ENCODE peak calls at places on chromosomes 3 and 15, in seven cellular contexts. T, O, I, F, L, C and B are unnamed samples.
A peak's percentile ranks its signal among the peaks of the same experiment; 100 is the strongest.

GRCh38 chr15:101470548-101471239 is 18.8 kb downstream of the PCSK6 start:
- DNase-seq in T (no peak), L (no peak), F (no peak), O (no peak), I (no peak), C (no peak), B (no peak)

GRCh38 chr3:71376911-71377310 is 206.6 kb downstream of the FOXP1 start:
- DNase-seq in O (no peak), F (no peak), C (no peak), T (no peak), L (no peak), I (no peak), B (no peak)

GRCh38 chr15:26864664-26865191 is 2.1 kb upstream of the GABRA5 start:
- DNase-seq in T (peak; percentile 62), C (no peak), F (no peak), L (no peak), I (peak; percentile 50), O (no peak), B (peak; percentile 44)

GRCh38 chr3:42847731-42848130 is 27.9 kb downstream of the CYP8B1 start:
- DNase-seq in I (no peak), T (no peak), F (no peak), L (no peak), O (no peak), C (no peak), B (no peak)

GRCh38 chr3:38003371-38003816 is 12.8 kb downstream of the VILL start:
- DNase-seq in C (peak; percentile 71), L (peak; percentile 71), F (peak; percentile 73), T (peak; percentile 43), I (peak; percentile 52), O (no peak), B (peak; percentile 87)

GRCh38 chr3:36219398-36219797 is 160.9 kb upstream of the STAC start:
- DNase-seq in I (peak; percentile 42), O (no peak), F (no peak), T (peak; percentile 73), C (no peak), L (no peak), B (no peak)

GRCh38 chr15:92619380-92620101 is 36.0 kb downstream of the FAM174B start:
- DNase-seq in C (no peak), F (no peak), L (no peak), T (peak; percentile 9), I (peak; percentile 53), O (no peak), B (no peak)

GRCh38 chr3:166274342-166274741 is 437.1 kb upstream of the BCHE start:
- DNase-seq in I (peak; percentile 17), F (no peak), O (no peak), L (no peak), C (no peak), T (peak; percentile 2), B (no peak)

GRCh38 chr3:41933154-41933676 is 28.7 kb downstream of the ULK4 start:
- DNase-seq in L (no peak), O (no peak), T (peak; percentile 86), F (no peak), I (peak; percentile 85), C (no peak), B (no peak)

GRCh38 chr15:73752817-73753214 is 335 bp downstream of the INSYN1 start:
- DNase-seq in C (no peak), I (peak; percentile 14), O (no peak), L (no peak), T (no peak), F (peak; percentile 21), B (peak; percentile 27)

GRCh38 chr15:50485389-50485788 is 61.1 kb downstream of the USP50 start:
- DNase-seq in O (no peak), C (no peak), T (no peak), L (no peak), I (no peak), F (no peak), B (no peak)

GRCh38 chr15:25051399-25052154 is 96.8 kb downstream of the SNRPN start:
- DNase-seq in I (no peak), T (no peak), O (peak; percentile 21), L (no peak), C (no peak), F (no peak), B (no peak)

DNA sequence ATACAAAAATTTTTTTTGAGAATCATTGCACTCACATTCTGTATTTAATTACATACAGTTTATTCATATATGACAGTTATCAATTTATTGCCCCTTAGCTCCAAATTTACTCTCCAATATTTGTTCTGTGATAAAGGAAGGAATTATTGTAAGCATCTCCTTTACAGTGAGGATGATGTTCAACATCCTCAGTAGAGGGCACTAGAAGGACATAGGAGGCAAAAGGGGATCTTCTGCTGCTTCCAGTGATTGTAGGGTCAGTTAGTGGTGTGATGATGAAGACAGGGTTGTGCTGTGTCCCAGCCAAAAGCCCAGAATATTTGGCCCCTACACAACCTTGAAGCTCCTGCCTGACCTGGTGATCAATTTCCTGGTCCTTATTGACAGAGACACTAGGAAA is 89.9 kb upstream of the DCBLD2 start:
- DNase-seq in T (peak; percentile 45), I (peak; percentile 17), C (no peak), O (no peak), L (no peak), F (no peak), B (no peak)
- TF ChIP-seq CTCF in T (peak; percentile 21), I (peak; percentile 25), C (no peak), O (no peak), L (no peak), F (no peak), B (no peak)

DNA sequence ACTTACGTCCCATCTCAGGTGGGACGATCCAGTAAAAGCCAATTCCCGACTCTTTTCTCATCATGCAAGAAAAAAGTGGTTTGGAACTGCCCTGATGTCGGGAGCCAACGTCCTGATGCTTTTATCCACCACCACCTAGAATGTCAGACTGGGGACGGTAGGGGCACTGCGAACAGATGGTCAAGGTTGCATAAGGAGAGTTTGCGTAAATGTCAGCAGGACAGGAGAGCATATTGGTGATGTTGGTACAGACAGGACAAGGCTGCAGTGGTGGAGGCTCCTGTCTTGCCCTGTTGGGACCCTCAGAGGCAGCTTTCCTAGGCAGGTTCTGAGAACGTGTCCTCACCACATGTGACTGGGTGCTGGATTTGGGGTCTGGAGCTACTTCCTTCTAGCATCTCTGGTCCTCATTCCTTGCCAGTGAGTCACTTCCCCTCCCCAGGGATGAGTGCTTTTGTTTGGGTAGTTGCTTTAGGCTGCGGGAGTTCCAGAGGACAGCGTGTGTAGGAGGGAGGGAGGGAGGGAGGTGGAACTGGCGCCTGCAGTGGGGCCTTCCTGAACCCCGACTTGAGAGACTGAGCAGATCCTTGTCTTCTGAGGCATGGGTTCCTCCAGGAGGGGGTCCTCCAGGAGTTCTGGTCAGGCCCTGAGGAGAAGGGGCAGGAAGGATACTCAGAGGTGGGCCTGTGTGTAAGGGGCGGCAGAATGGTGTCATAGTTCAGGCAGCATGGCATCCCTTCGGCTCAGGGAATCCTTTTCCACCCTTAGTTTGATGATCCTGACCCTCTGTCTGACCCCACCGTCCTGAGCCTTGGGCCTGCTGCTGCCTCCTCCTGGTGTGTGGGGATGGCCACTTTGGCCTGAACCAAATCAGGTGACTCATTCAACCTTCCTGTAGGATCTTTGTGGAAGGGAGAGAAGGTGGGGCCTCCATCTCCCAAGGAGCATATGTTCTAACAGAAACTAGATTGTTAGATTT is 21.2 kb downstream of the THSD4 start:
- DNase-seq in I (peak; percentile 94), F (no peak), O (no peak), C (peak; percentile 60), L (no peak), T (peak; percentile 96), B (no peak)
- TF ChIP-seq CTCF in I (peak; percentile 32), F (no peak), O (no peak), C (no peak), L (no peak), T (peak; percentile 40), B (no peak)

GRCh38 chr15:38414351-38414750 is 39.6 kb upstream of the FAM98B start:
- DNase-seq in L (peak; percentile 19), O (no peak), T (peak; percentile 85), F (peak; percentile 10), C (peak; percentile 58), I (peak; percentile 87), B (peak; percentile 11)
- TF ChIP-seq CTCF in L (peak; percentile 19), O (peak; percentile 31), T (peak; percentile 92), F (peak; percentile 64), C (peak; percentile 61), I (peak; percentile 87), B (peak; percentile 57)

GRCh38 chr3:192092388-192093005 is 631.5 kb downstream of the PYDC2 start:
- DNase-seq in I (no peak), C (no peak), L (no peak), O (no peak), T (peak; percentile 3), F (no peak), B (no peak)

GRCh38 chr3:192091831-192092230 is 630.9 kb downstream of the PYDC2 start:
- DNase-seq in T (peak; percentile 20), O (no peak), C (no peak), F (no peak), I (peak; percentile 1), L (no peak), B (no peak)

GRCh38 chr3:192090586-192090985 is 629.6 kb downstream of the PYDC2 start:
- DNase-seq in I (no peak), T (no peak), C (no peak), F (no peak), L (no peak), O (no peak), B (no peak)
- TF ChIP-seq CTCF in I (no peak), T (no peak), C (no peak), F (peak; percentile 36), L (peak; percentile 15), O (no peak), B (no peak)

GRCh38 chr3:25897019-25897418 is 107.1 kb downstream of the OXSM start:
- DNase-seq in C (no peak), O (no peak), T (peak; percentile 27), I (peak; percentile 3), F (no peak), L (peak; percentile 49), B (peak; percentile 14)
- TF ChIP-seq CTCF in C (no peak), O (no peak), T (peak; percentile 42), I (peak; percentile 27), F (peak; percentile 59), L (peak; percentile 75), B (peak; percentile 58)

DNA sequence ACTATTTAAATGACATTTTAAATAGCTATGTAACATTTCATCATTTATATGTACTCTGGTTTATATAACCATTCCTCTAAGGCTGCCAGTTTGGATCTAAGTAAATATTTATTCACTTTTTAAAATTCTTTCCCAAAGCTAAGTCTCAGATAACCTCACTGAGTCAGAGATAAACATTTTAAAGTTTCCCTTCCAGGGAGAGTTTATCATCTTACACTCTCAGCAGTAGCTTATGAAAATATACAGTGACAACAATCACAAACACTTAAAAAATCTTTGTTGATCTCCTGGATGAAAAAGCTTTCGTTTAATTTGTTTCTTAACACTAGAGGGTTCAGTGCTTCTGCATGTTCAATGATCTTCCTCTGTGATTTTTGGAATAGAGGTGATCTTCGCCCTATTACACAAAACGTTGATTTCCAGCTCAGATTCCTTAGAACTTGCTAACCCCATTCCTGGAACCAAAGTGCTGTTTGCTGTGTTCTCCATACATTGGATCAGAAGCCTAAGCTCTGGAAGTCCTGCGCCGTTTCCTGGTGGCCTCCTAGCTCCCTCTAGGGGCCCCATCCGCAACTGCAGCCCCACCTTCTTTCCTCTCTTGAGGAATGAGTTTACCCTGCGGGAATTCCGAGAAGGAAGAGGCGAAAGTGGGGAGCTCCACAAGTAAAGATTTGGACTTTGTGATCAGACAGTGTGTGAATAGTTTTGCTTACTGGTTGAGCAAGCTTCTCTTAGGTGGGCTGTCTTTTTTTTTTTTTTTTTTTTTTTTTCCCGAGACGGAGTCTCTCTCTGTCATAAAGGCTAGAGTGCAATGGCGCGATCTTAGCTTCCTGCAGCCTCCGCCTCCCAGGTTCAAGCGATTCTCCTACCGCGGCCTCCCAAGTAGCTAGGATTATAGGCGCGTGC is 29.3 kb upstream of the SACM1L start:
- DNase-seq in O (peak; percentile 77), T (peak; percentile 81), I (peak; percentile 79), F (peak; percentile 22), C (peak; percentile 61), L (peak; percentile 23), B (peak; percentile 73)
- TF ChIP-seq CTCF in O (peak; percentile 82), T (peak; percentile 99), I (peak; percentile 98), F (peak; percentile 69), C (peak; percentile 98), L (peak; percentile 90), B (peak; percentile 79)